ENCODE peak calls at places on chromosomes 12 and 14, in five cellular contexts. G, T, D, K and F are unnamed samples.
A peak's percentile ranks its signal among the peaks of the same experiment; 100 is the strongest.

GRCh38 chr14:94213021-94213420 is 38.9 kb downstream of the PPP4R4 start:
- DNase-seq in G (peak; percentile 84), T (peak; percentile 42), D (peak; percentile 33), K (no peak), F (no peak)

GRCh38 chr14:100446572-100446971 is 123.4 kb downstream of the SLC25A47 start:
- DNase-seq in G (peak; percentile 57), T (no peak), D (no peak), K (no peak), F (no peak)

GRCh38 chr14:21723431-21724045 is 49.9 kb upstream of the OR4E1 start:
- DNase-seq in G (peak; percentile 17), T (no peak), D (no peak), K (no peak), F (peak; percentile 65)

GRCh38 chr12:230925-231671 is 17.1 kb upstream of the SLC6A12 start:
- DNase-seq in G (no peak), T (no peak), D (no peak), K (no peak), F (no peak)

GRCh38 chr14:94115631-94116030 is 5.1 kb downstream of the IFI27 start:
- DNase-seq in G (no peak), T (no peak), D (no peak), K (no peak), F (no peak)

GRCh38 chr14:96811265-96811664 is 14.1 kb downstream of the VRK1 start:
- DNase-seq in G (peak; percentile 7), T (peak; percentile 85), D (peak; percentile 77), K (no peak), F (no peak)

GRCh38 chr12:75207338-75208083 is 2.1 kb downstream of the KCNC2 start:
- DNase-seq in G (no peak), T (no peak), D (no peak), K (no peak), F (no peak)

GRCh38 chr14:73729556-73730265 is 15.5 kb upstream of the PNMA1 start:
- DNase-seq in G (no peak), T (no peak), D (no peak), K (peak; percentile 3), F (no peak)

GRCh38 chr12:91367234-91367849 is 184.7 kb upstream of the DCN start:
- DNase-seq in G (peak; percentile 9), T (peak; percentile 20), D (no peak), K (no peak), F (no peak)

GRCh38 chr12:8914716-8915526 is 612 bp downstream of the PHC1 start:
- DNase-seq in G (peak; percentile 72), T (peak; percentile 63), D (peak; percentile 9), K (peak; percentile 34), F (peak; percentile 57)

GRCh38 chr14:37899365-37899764 is 303.9 kb downstream of the TTC6 start:
- DNase-seq in G (no peak), T (no peak), D (no peak), K (no peak), F (no peak)

GRCh38 chr14:67575684-67576083 is 24.4 kb downstream of the PIGH start:
- DNase-seq in G (peak; percentile 75), T (peak; percentile 32), D (no peak), K (no peak), F (no peak)

GRCh38 chr14:88660056-88660455 is 97.2 kb downstream of the ZC3H14 start:
- DNase-seq in G (no peak), T (peak; percentile 59), D (no peak), K (no peak), F (no peak)

GRCh38 chr12:127143020-127143419 is 1124.0 kb upstream of the TMEM132C start:
- DNase-seq in G (no peak), T (no peak), D (no peak), K (no peak), F (no peak)

GRCh38 chr12:110676171-110676570 is 12.7 kb downstream of the HVCN1 start:
- DNase-seq in G (no peak), T (no peak), D (no peak), K (no peak), F (no peak)

GRCh38 chr12:124720019-124720686 is 143.5 kb downstream of the SCARB1 start:
- DNase-seq in G (peak; percentile 87), T (peak; percentile 80), D (peak; percentile 50), K (no peak), F (no peak)

GRCh38 chr12:1434296-1434955 is 160.0 kb downstream of the FBXL14 start:
- DNase-seq in G (no peak), T (peak; percentile 61), D (no peak), K (no peak), F (no peak)

GRCh38 chr12:96210376-96211055 is 16.3 kb downstream of the ELK3 start:
- DNase-seq in G (no peak), T (no peak), D (no peak), K (no peak), F (no peak)

GRCh38 chr14:68397371-68397779 is 395.5 kb downstream of the ZFP36L1 start:
- DNase-seq in G (no peak), T (peak; percentile 32), D (no peak), K (peak; percentile 61), F (no peak)

GRCh38 chr12:65822732-65823480 is 1.4 kb upstream of the HMGA2 start:
- DNase-seq in G (peak; percentile 84), T (peak; percentile 79), D (peak; percentile 36), K (peak; percentile 3), F (peak; percentile 58)